ENCODE peak calls at places on chromosome 3, in four cellular contexts. R is WTC11, Q is HepG2, C is K562. H is an unnamed sample.

GRCh38 chr3:16060358-16060852 is 114.1 kb upstream of the GALNT15 start:
- DNase-seq in R (no peak), Q (peak; percentile 98), C (no peak), H (no peak)

GRCh38 chr3:141875893-141876380 is 506 bp upstream of the ATP1B3 start:
- DNase-seq in R (peak; percentile 69), Q (no peak), C (peak; percentile 38), H (no peak)

GRCh38 chr3:182837855-182838454 is 44.7 kb downstream of the ATP11B start:
- DNase-seq in R (no peak), Q (peak; percentile 20), C (no peak), H (no peak)

GRCh38 chr3:52056521-52056967 is at the start of gene DUSP7:
- DNase-seq in R (peak; percentile 64), Q (no peak), C (peak; percentile 74), H (no peak)

GRCh38 chr3:156764761-156765160 is 61.4 kb upstream of the LEKR1 start:
- DNase-seq in R (no peak), Q (no peak), C (no peak), H (no peak)

GRCh38 chr3:73072634-73073033 is 11.2 kb downstream of the EBLN2 start:
- DNase-seq in R (no peak), Q (no peak), C (peak; percentile 39), H (no peak)

GRCh38 chr3:28972921-28973320 is 307.9 kb upstream of the RBMS3 start:
- DNase-seq in R (no peak), Q (no peak), C (no peak), H (no peak)

GRCh38 chr3:150268426-150269321 is 139.4 kb upstream of the TSC22D2 start:
- DNase-seq in R (no peak), Q (peak; percentile 55), C (no peak), H (no peak)

GRCh38 chr3:116007000-116007399 is 383.7 kb downstream of the GAP43 start:
- DNase-seq in R (no peak), Q (no peak), C (no peak), H (no peak)

GRCh38 chr3:127652246-127652995 is 20.3 kb upstream of the ABTB1 start:
- DNase-seq in R (peak; percentile 70), Q (peak; percentile 37), C (peak; percentile 49), H (no peak)

GRCh38 chr3:99910752-99911151 is 93.1 kb downstream of the CMSS1 start:
- DNase-seq in R (no peak), Q (no peak), C (no peak), H (no peak)

GRCh38 chr3:37852771-37853170 is 8.9 kb upstream of the CTDSPL start:
- DNase-seq in R (no peak), Q (no peak), C (no peak), H (no peak)

GRCh38 chr3:87461036-87461435 is 184.7 kb upstream of the POU1F1 start:
- DNase-seq in R (no peak), Q (no peak), C (no peak), H (no peak)

GRCh38 chr3:124883766-124884473 is 3.2 kb downstream of the ITGB5 start:
- DNase-seq in R (no peak), Q (no peak), C (no peak), H (no peak)

GRCh38 chr3:17122758-17123157 is 238.0 kb downstream of the PLCL2 start:
- DNase-seq in R (no peak), Q (no peak), C (no peak), H (no peak)

GRCh38 chr3:17129550-17129949 is 244.8 kb downstream of the PLCL2 start:
- DNase-seq in R (no peak), Q (no peak), C (no peak), H (no peak)

GRCh38 chr3:17130956-17131355 is 246.2 kb downstream of the PLCL2 start:
- DNase-seq in R (no peak), Q (no peak), C (no peak), H (no peak)

GRCh38 chr3:17120115-17120514 is 235.4 kb downstream of the PLCL2 start:
- DNase-seq in R (no peak), Q (no peak), C (no peak), H (no peak)

DNA sequence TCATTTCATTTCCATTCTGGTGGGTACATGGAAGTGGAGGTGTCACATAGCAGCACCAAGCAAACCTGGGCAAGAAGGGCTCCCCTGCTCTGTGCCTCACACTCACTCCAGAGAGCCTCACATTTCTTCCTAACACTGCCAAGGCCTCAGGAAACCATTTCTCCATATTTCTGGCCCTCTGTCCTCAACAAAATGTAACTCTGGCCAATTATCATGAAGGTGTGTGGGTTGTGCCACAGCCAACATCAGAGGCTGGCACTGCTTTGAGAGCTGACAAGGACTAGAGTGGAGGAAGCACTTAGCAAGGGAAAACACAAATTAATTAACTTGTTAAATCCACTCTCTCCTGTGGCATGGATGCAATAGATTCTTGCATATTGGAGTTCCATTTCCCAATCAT is 241.0 kb downstream of the PLCL2 start:
- DNase-seq in R (no peak), Q (no peak), C (no peak), H (no peak)
- TF ChIP-seq CREM in R (no peak), Q (no peak), C (no peak), H (no peak)

GRCh38 chr3:46846624-46847542 is 16.4 kb downstream of the MYL3 start:
- DNase-seq in R (no peak), Q (no peak), C (no peak), H (no peak)
- TF ChIP-seq CREM in R (no peak), Q (no peak), C (no peak), H (no peak)

GRCh38 chr3:158808697-158809096 is 6.8 kb downstream of the MFSD1 start:
- DNase-seq in R (no peak), Q (no peak), C (no peak), H (no peak)
- TF ChIP-seq CREM in R (no peak), Q (no peak), C (no peak), H (no peak)

GRCh38 chr3:107663266-107663665 is 140.5 kb downstream of the BBX start:
- DNase-seq in R (no peak), Q (no peak), C (no peak), H (no peak)
- TF ChIP-seq CREM in R (no peak), Q (no peak), C (no peak), H (no peak)

GRCh38 chr3:169744332-169745054 is 20.4 kb downstream of the TERC start:
- DNase-seq in R (no peak), Q (no peak), C (no peak), H (no peak)
- TF ChIP-seq CREM in R (no peak), Q (no peak), C (no peak), H (no peak)